ENCODE peak calls at places on chromosomes 16 and 17, in six cellular contexts. One of them, this sample, is unnamed.
A peak's percentile ranks its signal among the peaks of the same experiment; 100 is the strongest.

GRCh38 chr16:23016372-23016771 is 132.9 kb downstream of the USP31 start:
- DNase-seq in right atrium auricular region: no peak
- DNase-seq in adipocyte: no peak
- DNase-seq in cardiac muscle cell: no peak
- DNase-seq in CD8-positive, alpha-beta T cell: no peak
- DNase-seq in NT2/D1: no peak
- DNase-seq in this sample: no peak

GRCh38 chr17:57834146-57834741 is 15.6 kb downstream of the MRPS23 start:
- DNase-seq in CD8-positive, alpha-beta T cell: no peak
- DNase-seq in NT2/D1: no peak
- DNase-seq in cardiac muscle cell: no peak
- DNase-seq in right atrium auricular region: no peak
- DNase-seq in adipocyte: no peak
- DNase-seq in this sample: no peak

GRCh38 chr17:7252176-7253043 is at the start of gene ELP5:
- DNase-seq in adipocyte: peak; percentile 98
- DNase-seq in cardiac muscle cell: peak; percentile 97
- DNase-seq in NT2/D1: peak; percentile 84
- DNase-seq in CD8-positive, alpha-beta T cell: peak; percentile 99
- DNase-seq in right atrium auricular region: peak; percentile 96
- DNase-seq in this sample: peak; percentile 98

GRCh38 chr16:23274968-23275367 is 27.1 kb upstream of the SCNN1B start:
- DNase-seq in cardiac muscle cell: no peak
- DNase-seq in right atrium auricular region: no peak
- DNase-seq in adipocyte: no peak
- DNase-seq in CD8-positive, alpha-beta T cell: no peak
- DNase-seq in NT2/D1: peak; percentile 20
- DNase-seq in this sample: no peak

GRCh38 chr16:24013733-24014645 is 178.2 kb downstream of the PRKCB start:
- DNase-seq in NT2/D1: no peak
- DNase-seq in CD8-positive, alpha-beta T cell: peak; percentile 77
- DNase-seq in cardiac muscle cell: no peak
- DNase-seq in adipocyte: no peak
- DNase-seq in right atrium auricular region: no peak
- DNase-seq in this sample: no peak

GRCh38 chr16:3780570-3780969 is 63.2 kb upstream of the TRAP1 start:
- DNase-seq in right atrium auricular region: no peak
- DNase-seq in NT2/D1: no peak
- DNase-seq in adipocyte: no peak
- DNase-seq in cardiac muscle cell: no peak
- DNase-seq in CD8-positive, alpha-beta T cell: no peak
- DNase-seq in this sample: no peak

GRCh38 chr16:67860589-67861398 is 12.1 kb upstream of the EDC4 start:
- DNase-seq in cardiac muscle cell: no peak
- DNase-seq in adipocyte: peak; percentile 41
- DNase-seq in right atrium auricular region: peak; percentile 72
- DNase-seq in NT2/D1: no peak
- DNase-seq in CD8-positive, alpha-beta T cell: no peak
- DNase-seq in this sample: peak; percentile 61

GRCh38 chr16:11742041-11742535 is 569 bp downstream of the TXNDC11 start:
- DNase-seq in right atrium auricular region: no peak
- DNase-seq in CD8-positive, alpha-beta T cell: peak; percentile 49
- DNase-seq in cardiac muscle cell: no peak
- DNase-seq in NT2/D1: no peak
- DNase-seq in adipocyte: no peak
- DNase-seq in this sample: no peak

GRCh38 chr16:51392651-51393187 is 241.6 kb upstream of the SALL1 start:
- DNase-seq in cardiac muscle cell: peak; percentile 75
- DNase-seq in NT2/D1: peak; percentile 51
- DNase-seq in right atrium auricular region: no peak
- DNase-seq in adipocyte: peak; percentile 76
- DNase-seq in CD8-positive, alpha-beta T cell: no peak
- DNase-seq in this sample: peak; percentile 75

GRCh38 chr17:21162394-21162775 is 35.6 kb downstream of the DHRS7B start:
- DNase-seq in cardiac muscle cell: no peak
- DNase-seq in CD8-positive, alpha-beta T cell: no peak
- DNase-seq in NT2/D1: no peak
- DNase-seq in adipocyte: no peak
- DNase-seq in right atrium auricular region: no peak
- DNase-seq in this sample: no peak

GRCh38 chr17:51419476-51419875 is 159.1 kb downstream of the UTP18 start:
- DNase-seq in cardiac muscle cell: no peak
- DNase-seq in NT2/D1: no peak
- DNase-seq in adipocyte: no peak
- DNase-seq in right atrium auricular region: no peak
- DNase-seq in CD8-positive, alpha-beta T cell: no peak
- DNase-seq in this sample: no peak

GRCh38 chr17:82228278-82228841 is 482 bp upstream of the SLC16A3 start:
- DNase-seq in adipocyte: no peak
- DNase-seq in CD8-positive, alpha-beta T cell: peak; percentile 77
- DNase-seq in right atrium auricular region: no peak
- DNase-seq in NT2/D1: no peak
- DNase-seq in cardiac muscle cell: peak; percentile 35
- DNase-seq in this sample: peak; percentile 34

GRCh38 chr17:45976755-45977505 is 22.1 kb upstream of the STH start:
- DNase-seq in right atrium auricular region: no peak
- DNase-seq in CD8-positive, alpha-beta T cell: no peak
- DNase-seq in NT2/D1: no peak
- DNase-seq in adipocyte: no peak
- DNase-seq in cardiac muscle cell: peak; percentile 40
- DNase-seq in this sample: no peak

GRCh38 chr16:87153326-87153725 is 163.9 kb downstream of the C16orf95 start:
- DNase-seq in right atrium auricular region: no peak
- DNase-seq in cardiac muscle cell: no peak
- DNase-seq in adipocyte: no peak
- DNase-seq in CD8-positive, alpha-beta T cell: no peak
- DNase-seq in NT2/D1: no peak
- DNase-seq in this sample: no peak

GRCh38 chr16:89308391-89309333 is 91.2 kb downstream of the ZNF778 start:
- DNase-seq in NT2/D1: no peak
- DNase-seq in cardiac muscle cell: no peak
- DNase-seq in CD8-positive, alpha-beta T cell: no peak
- DNase-seq in adipocyte: no peak
- DNase-seq in right atrium auricular region: no peak
- DNase-seq in this sample: no peak

GRCh38 chr17:29495011-29495410 is 71.8 kb downstream of the ABHD15 start:
- DNase-seq in NT2/D1: no peak
- DNase-seq in CD8-positive, alpha-beta T cell: no peak
- DNase-seq in right atrium auricular region: no peak
- DNase-seq in adipocyte: peak; percentile 75
- DNase-seq in cardiac muscle cell: peak; percentile 17
- DNase-seq in this sample: peak; percentile 24

DNA sequence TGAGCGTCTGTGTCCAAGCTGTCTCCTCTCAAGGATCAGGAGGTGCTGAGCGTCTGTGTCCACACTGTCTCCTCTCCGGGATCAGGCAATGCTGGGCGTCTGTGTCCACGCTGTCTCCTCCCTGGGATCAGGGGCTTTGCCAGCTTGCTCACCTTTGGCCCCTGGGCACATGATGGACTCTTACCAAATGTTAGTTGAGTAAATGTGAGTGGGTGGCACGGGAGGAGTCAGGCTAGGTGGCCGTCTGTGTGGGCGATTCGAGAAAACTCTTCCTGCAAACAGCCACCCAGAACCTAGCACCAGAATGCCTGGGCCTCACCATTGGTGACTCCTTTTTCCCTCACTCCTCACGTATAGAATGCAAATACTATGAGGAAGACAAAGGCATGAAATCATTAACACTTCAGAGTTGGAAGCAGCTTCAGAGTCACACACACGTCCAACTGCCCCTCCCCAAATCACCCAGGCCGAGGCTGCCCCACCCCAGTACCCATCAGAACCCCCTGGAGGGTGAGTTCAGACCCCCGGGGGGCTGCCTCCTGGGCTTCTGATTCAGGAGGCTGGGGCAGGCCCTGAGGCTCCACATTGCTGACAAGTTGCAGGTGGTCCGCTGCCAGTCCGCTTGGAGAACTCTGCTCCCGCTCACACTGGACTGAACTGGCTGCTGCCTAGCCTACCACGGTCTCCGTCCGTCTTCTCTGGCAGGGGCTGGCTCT is 163.0 kb downstream of the LAT start:
- DNase-seq in adipocyte: no peak
- DNase-seq in right atrium auricular region: no peak
- DNase-seq in cardiac muscle cell: no peak
- DNase-seq in NT2/D1: no peak
- DNase-seq in CD8-positive, alpha-beta T cell: no peak
- DNase-seq in this sample: no peak
- H3K4me3 ChIP-seq in adipocyte: no peak overlapping the region
- H3K4me3 ChIP-seq in right atrium auricular region: no peak overlapping the region
- H3K4me3 ChIP-seq in cardiac muscle cell: no peak overlapping the region
- H3K4me3 ChIP-seq in NT2/D1: no peak overlapping the region
- H3K4me3 ChIP-seq in CD8-positive, alpha-beta T cell: no peak overlapping the region
- H3K4me3 ChIP-seq in this sample: no peak overlapping the region

DNA sequence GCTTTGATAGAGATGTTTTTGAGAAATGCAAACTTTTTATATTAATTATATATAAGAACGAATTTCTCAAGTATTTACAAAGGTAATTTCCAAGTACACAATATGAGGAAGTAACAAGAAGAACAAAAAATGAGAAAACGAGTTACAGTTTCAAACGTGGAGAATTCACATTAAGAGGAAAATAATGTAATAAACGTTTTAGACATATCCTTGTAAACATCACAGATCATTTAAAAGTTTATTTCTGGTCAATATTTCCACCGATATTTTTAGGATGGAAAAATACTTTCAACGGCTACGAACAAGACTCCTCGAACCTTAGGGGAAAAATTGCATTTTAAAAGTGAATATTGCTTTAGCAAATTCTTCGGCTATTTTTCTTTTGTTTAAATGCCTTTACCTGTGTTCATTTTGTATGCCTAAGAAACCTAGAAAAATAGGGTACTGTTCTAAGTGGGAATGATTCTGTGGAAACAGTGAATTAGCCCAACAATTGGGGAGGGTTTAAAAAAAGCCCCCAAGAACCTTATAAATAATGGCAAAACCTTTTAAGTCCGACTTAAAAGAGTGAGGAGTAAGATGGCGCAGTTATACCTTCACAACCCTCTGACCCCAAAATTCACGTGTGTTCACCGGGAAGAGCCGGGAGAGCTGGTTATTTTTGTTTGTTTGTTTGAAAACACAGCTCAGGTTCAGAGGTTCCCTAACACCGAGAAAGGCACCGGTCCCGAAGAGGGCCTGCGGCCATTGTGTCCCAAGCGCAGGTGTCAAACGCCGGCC is 3.3 kb downstream of the HNF1B start:
- DNase-seq in NT2/D1: no peak
- DNase-seq in adipocyte: no peak
- DNase-seq in CD8-positive, alpha-beta T cell: no peak
- DNase-seq in cardiac muscle cell: no peak
- DNase-seq in right atrium auricular region: no peak
- DNase-seq in this sample: no peak
- H3K4me3 ChIP-seq in NT2/D1: peak overlapping the region; percentile 54
- H3K4me3 ChIP-seq in adipocyte: peak overlapping the region; percentile 67
- H3K4me3 ChIP-seq in CD8-positive, alpha-beta T cell: peak overlapping the region; percentile 15
- H3K4me3 ChIP-seq in cardiac muscle cell: peak overlapping the region; percentile 19
- H3K4me3 ChIP-seq in right atrium auricular region: peak overlapping the region; percentile 35
- H3K4me3 ChIP-seq in this sample: no peak overlapping the region

DNA sequence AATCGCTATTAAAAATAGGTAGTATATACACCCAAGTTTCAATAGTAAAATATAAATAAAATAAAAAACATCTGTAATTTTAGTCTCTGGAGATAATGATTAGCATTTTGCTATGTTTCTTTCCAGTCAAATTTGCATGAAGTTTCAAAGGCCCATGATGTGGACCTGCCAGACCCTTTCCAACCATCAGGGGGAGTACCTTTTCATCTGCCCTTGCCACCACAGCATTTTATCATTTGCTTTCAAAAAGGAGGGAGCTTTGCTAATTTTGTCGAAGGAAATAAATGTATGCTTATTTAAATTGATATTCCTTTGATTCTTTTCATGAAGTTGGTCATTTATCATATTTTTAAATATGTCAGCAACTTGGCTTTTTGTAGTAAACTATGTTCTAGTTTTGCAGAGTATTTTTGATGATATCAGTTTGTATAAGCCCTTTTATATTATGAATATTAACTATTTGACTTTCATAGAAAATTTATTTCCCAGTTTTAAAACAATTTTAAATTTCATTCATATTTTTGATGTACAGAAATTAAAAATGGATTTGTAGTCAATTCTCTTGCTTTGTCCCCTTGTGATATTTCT is 115.2 kb upstream of the NETO2 start:
- DNase-seq in right atrium auricular region: no peak
- DNase-seq in NT2/D1: peak; percentile 11
- DNase-seq in cardiac muscle cell: peak; percentile 42
- DNase-seq in CD8-positive, alpha-beta T cell: no peak
- DNase-seq in adipocyte: peak; percentile 10
- DNase-seq in this sample: peak; percentile 26
- H3K4me3 ChIP-seq in right atrium auricular region: no peak overlapping the region
- H3K4me3 ChIP-seq in NT2/D1: no peak overlapping the region
- H3K4me3 ChIP-seq in cardiac muscle cell: no peak overlapping the region
- H3K4me3 ChIP-seq in CD8-positive, alpha-beta T cell: no peak overlapping the region
- H3K4me3 ChIP-seq in adipocyte: no peak overlapping the region
- H3K4me3 ChIP-seq in this sample: no peak overlapping the region

GRCh38 chr17:74325743-74326379 is at the start of gene KIF19:
- DNase-seq in adipocyte: no peak
- DNase-seq in NT2/D1: peak; percentile 16
- DNase-seq in cardiac muscle cell: peak; percentile 22
- DNase-seq in right atrium auricular region: no peak
- DNase-seq in CD8-positive, alpha-beta T cell: peak; percentile 70
- DNase-seq in this sample: no peak
- H3K4me3 ChIP-seq in adipocyte: no peak within 1 kb of the TSS
- H3K4me3 ChIP-seq in NT2/D1: peak within 1 kb of the TSS; percentile 36
- H3K4me3 ChIP-seq in cardiac muscle cell: peak within 1 kb of the TSS; percentile 25
- H3K4me3 ChIP-seq in right atrium auricular region: peak within 1 kb of the TSS; percentile 49
- H3K4me3 ChIP-seq in CD8-positive, alpha-beta T cell: peak within 1 kb of the TSS; percentile 45
- H3K4me3 ChIP-seq in this sample: peak within 1 kb of the TSS; percentile 15